ENCODE peak calls at places on chromosomes 6 and 20, in four cellular contexts. H is dorsolateral prefrontal cortex, Q is colonic mucosa, I is heart left ventricle. Z is an unnamed sample.

GRCh38 chr6:109117346-109118035 is 22.2 kb downstream of the CEP57L1 start:
- DNase-seq in H (no peak), I (no peak), Q (peak; percentile 52), Z (no peak)

GRCh38 chr6:6699741-6700367 is 111.3 kb downstream of the LY86 start:
- DNase-seq in H (peak; percentile 45), I (peak; percentile 90), Q (peak; percentile 96), Z (peak; percentile 90)

GRCh38 chr6:83258517-83258916 is 65.4 kb downstream of the RWDD2A start:
- DNase-seq in H (no peak), I (no peak), Q (no peak), Z (no peak)

GRCh38 chr6:110054664-110055386 is 76.7 kb downstream of the GPR6 start:
- DNase-seq in H (no peak), I (no peak), Q (no peak), Z (no peak)

GRCh38 chr20:13648291-13648690 is 9.6 kb upstream of the TASP1 start:
- DNase-seq in H (no peak), I (no peak), Q (no peak), Z (no peak)

GRCh38 chr20:51871943-51872342 is 69.6 kb upstream of the SALL4 start:
- DNase-seq in Q (no peak), H (no peak), I (no peak), Z (no peak)

GRCh38 chr20:47351643-47352331 is 4.7 kb downstream of the ZMYND8 start:
- DNase-seq in I (no peak), H (no peak), Q (no peak), Z (no peak)

GRCh38 chr20:20212675-20213096 is 155.2 kb upstream of the INSM1 start:
- DNase-seq in Q (no peak), H (no peak), I (peak; percentile 59), Z (no peak)

GRCh38 chr20:39605908-39606307 is 643.8 kb downstream of the DHX35 start:
- DNase-seq in Q (no peak), I (no peak), H (no peak), Z (no peak)

GRCh38 chr6:147311218-147311617 is 107.0 kb downstream of the STXBP5 start:
- DNase-seq in H (no peak), I (no peak), Q (no peak), Z (peak; percentile 50)

GRCh38 chr20:18679020-18679419 is 91.2 kb downstream of the DTD1 start:
- DNase-seq in H (no peak), I (no peak), Q (no peak), Z (peak; percentile 21)

GRCh38 chr6:161394437-161394836 is 120.6 kb upstream of the AGPAT4 start:
- DNase-seq in H (no peak), Q (no peak), I (no peak), Z (no peak)

DNA sequence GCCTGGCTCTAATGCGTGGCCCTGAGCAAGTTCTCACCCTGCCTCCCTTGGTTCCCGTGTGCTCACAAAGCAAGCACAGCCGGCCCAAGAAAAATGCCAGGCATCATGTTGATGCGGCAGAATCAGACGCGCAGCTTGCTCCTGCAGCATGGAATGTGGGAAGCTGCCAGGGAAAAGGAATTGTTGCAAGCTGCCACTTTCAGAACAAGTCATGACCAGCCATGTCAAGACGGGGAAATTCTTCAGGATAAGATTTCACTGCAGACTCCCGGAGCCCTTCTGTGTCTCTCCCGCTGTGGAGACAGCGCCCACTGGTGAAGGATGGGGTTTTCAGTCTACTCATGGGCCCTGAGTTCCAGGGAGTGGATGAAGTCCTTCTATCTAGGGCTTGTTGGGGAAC is 4.6 kb downstream of the DACT2 start:
- DNase-seq in I (no peak), Q (no peak), H (no peak), Z (no peak)
- TF ChIP-seq CTCF in I (peak; percentile 20), Q (no peak), H (no peak), Z (no peak)

GRCh38 chr6:154407440-154407839 is 50.8 kb upstream of the IPCEF1 start:
- DNase-seq in H (no peak), Q (no peak), I (no peak), Z (no peak)

GRCh38 chr6:154410619-154411044 is 54.0 kb upstream of the IPCEF1 start:
- DNase-seq in Q (no peak), I (peak; percentile 38), H (no peak), Z (peak; percentile 97)

GRCh38 chr6:154410215-154410614 is 53.6 kb upstream of the IPCEF1 start:
- DNase-seq in Q (no peak), I (no peak), H (no peak), Z (no peak)

GRCh38 chr6:154411076-154411475 is 54.5 kb upstream of the IPCEF1 start:
- DNase-seq in Q (no peak), I (no peak), H (no peak), Z (no peak)

DNA sequence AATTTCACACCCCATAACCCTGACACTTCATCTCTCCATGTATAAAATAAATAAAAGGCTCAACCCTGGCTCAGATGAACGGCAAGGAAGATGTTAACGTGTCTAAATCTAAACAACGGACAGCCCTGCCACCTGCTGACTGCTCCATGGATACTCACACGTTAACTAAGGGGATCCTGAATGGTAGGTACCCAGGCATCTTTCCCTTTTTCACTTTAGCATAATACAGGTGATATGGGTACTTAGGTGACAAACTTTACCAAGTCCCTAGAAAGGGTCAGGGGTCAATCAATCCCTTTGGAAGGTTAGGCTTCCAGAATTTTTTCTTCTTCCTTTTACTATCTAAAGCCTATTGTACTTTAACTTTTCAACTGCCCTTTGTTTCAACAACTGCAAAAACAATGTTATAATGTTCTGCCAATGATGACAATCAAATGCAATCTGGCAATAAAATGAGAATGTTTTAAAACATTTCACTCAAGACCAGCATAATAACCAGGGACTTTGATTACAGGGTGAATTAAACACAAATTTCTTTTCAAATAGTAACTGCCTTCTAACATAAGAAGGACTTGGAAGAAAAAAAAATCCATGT is 52.4 kb upstream of the IPCEF1 start:
- DNase-seq in Q (no peak), I (no peak), H (peak; percentile 57), Z (no peak)
- TF ChIP-seq CTCF in Q (peak; percentile 15), I (peak; percentile 21), H (peak; percentile 59), Z (peak; percentile 41)

GRCh38 chr6:114108119-114109002 is 137.4 kb upstream of the HDAC2 start:
- DNase-seq in I (peak; percentile 54), Q (peak; percentile 75), H (peak; percentile 89), Z (peak; percentile 12)
- TF ChIP-seq CTCF in I (peak; percentile 40), Q (peak; percentile 37), H (peak; percentile 74), Z (peak; percentile 89)

DNA sequence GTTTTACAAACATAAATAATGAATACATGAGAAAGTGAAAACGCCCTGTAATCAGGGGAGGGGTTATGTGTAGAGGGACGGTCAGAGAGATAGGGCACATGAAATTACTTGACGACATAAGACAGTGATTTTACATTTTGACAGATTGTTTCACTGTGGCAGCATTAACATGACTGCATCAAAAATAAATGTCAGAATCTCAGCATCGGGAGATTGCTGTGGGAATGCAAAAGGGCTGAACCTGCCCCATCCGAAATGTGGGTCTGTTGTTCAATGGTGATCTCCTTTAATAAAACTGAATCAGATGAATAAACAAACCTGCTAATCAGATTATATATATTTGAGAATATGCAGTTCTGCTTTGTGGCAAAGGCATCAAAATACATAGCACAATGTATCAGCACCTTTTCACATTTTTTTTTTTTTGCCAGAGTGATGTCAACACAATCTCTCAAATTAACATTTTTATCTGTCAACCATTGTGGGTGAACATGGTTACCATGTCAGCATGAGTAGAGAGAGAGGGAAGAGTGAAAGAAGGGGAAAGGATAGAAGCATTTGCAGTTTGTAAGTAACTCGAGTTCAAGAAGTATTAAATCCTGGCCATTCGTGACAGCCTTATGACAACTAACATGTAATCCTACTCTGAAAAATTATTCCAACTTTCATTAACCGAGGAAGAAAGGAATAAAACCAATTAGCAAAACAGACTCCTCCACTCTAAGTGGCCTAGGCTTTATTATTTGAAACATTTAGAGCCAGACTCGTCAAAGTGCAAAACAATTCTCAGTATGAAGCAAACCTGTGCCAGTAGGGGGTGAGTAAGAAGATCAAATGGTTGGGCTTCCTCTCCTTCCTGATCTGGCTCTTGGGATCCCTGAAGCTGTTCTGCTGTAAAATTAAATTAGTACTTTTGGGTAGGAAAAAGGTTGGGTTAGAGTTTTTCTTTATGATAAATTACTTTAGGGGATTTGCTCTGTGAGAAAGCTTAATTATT is 177.3 kb upstream of the MAN1A1 start:
- DNase-seq in Q (no peak), I (no peak), H (no peak), Z (no peak)
- TF ChIP-seq CTCF in Q (no peak), I (no peak), H (no peak), Z (no peak)

DNA sequence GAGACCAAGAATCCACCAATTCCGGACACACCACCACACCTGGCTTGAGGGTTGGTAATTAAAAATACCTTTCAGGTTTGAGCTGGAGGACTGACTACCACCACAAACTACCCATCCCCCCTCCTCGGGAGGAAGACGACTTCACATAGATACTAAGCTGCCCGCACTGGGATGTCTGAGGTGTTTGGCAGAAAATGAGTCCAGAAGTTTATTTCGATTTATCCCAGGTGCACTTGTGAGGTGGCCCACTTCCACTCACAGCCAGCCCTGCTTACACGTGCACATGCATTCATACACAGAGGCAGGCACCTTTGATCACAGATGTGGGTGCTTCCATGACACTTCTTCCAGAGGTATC is 187.1 kb downstream of the ID4 start:
- DNase-seq in I (no peak), Q (no peak), H (no peak), Z (no peak)
- TF ChIP-seq CTCF in I (no peak), Q (no peak), H (no peak), Z (no peak)

GRCh38 chr6:166515072-166515810 is 71.2 kb downstream of the RAMACL start:
- DNase-seq in H (no peak), Q (no peak), I (no peak), Z (peak; percentile 25)
- TF ChIP-seq CTCF in H (peak; percentile 40), Q (no peak), I (no peak), Z (peak; percentile 63)

GRCh38 chr20:16824664-16825063 is 76.5 kb downstream of the OTOR start:
- DNase-seq in H (no peak), I (no peak), Q (no peak), Z (no peak)

GRCh38 chr20:16819483-16819882 is 71.3 kb downstream of the OTOR start:
- DNase-seq in Q (no peak), I (no peak), H (no peak), Z (no peak)

GRCh38 chr20:16816192-16816591 is 68.0 kb downstream of the OTOR start:
- DNase-seq in Q (no peak), I (no peak), H (no peak), Z (no peak)

DNA sequence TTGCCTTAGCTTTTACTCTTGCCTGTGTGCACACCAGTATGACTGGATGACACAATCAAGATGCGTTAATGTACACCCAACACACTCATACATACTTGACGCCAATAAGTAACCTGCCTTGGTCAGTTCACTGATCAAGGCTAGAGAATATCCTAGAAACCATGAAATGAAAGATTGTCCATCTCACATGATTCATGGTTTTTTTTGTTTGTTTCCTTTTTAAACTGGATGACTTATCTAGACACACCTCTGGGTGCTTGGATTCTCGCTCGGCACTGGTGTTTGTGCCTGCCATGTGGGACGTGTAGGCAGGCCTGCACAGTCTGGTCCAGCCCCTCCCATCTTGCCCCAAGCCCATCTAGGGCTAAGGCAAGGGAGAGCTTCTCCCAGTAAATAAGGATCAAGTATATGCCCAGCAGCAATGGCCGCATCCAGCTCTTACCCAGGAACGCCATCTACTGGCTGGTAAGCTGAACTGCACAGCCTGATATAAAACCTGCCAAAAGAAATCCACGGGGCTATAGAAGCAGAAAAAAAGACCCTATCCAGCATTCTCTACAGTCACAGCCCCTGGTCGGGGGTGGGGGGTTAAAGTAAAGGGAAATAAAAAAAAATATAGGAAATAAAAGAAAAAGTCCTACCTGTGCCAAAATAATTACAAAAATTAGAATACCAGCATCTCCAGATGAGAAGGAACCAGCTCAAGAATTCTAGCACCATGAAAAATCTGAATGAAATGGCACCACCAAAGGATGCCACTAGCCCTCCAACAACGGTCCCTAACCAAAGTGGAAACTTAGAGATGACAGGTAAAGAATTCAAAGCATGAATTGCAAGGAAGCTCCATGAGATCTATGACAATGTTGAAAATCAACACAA is 73.3 kb downstream of the OTOR start:
- DNase-seq in I (no peak), Q (no peak), H (no peak), Z (no peak)
- TF ChIP-seq CTCF in I (peak; percentile 43), Q (peak; percentile 77), H (peak; percentile 65), Z (peak; percentile 95)

Z was measured in BJ.